ENCODE peak calls at places on chromosomes 2 and 18, in nine cellular contexts. N is CD8-positive, alpha-beta T cell; E is dorsolateral prefrontal cortex; P is foreskin fibroblast; X is astrocyte of the spinal cord; F is GM12865; H is GM20000; S is cardiac fibroblast; B is psoas muscle. J is an unnamed sample.
A peak's percentile ranks its signal among the peaks of the same experiment; 100 is the strongest.

GRCh38 chr2:22281033-22281432 is 1103.9 kb upstream of the KLHL29 start:
- DNase-seq in N (no peak), E (no peak), P (peak; percentile 0), X (peak; percentile 12), F (no peak), H (no peak), S (peak; percentile 76), B (no peak), J (no peak)

GRCh38 chr2:103526757-103527156 is 764.9 kb downstream of the TMEM182 start:
- DNase-seq in N (no peak), E (no peak), P (no peak), X (no peak), F (no peak), H (no peak), S (no peak), B (no peak), J (no peak)

GRCh38 chr2:219611866-219612604 is 14.4 kb downstream of the STK11IP start:
- DNase-seq in N (no peak), E (no peak), P (no peak), X (no peak), F (no peak), H (no peak), S (no peak), B (no peak), J (no peak)

GRCh38 chr2:235358981-235359471 is 134.8 kb upstream of the AGAP1 start:
- DNase-seq in N (no peak), E (no peak), P (no peak), X (peak; percentile 60), F (no peak), H (no peak), S (no peak), B (no peak), J (no peak)

GRCh38 chr2:189285962-189286648 is 106.5 kb upstream of the COL5A2 start:
- DNase-seq in N (no peak), E (no peak), P (peak; percentile 86), X (peak; percentile 96), F (no peak), H (no peak), S (peak; percentile 95), B (no peak), J (no peak)

GRCh38 chr2:149885468-149885867 is 297.9 kb upstream of the MMADHC start:
- DNase-seq in N (no peak), E (no peak), P (peak; percentile 36), X (peak; percentile 52), F (no peak), H (no peak), S (no peak), B (no peak), J (no peak)

GRCh38 chr18:39636931-39637330 is 2071.3 kb upstream of the CELF4 start:
- DNase-seq in N (no peak), E (no peak), P (no peak), X (no peak), F (no peak), H (no peak), S (no peak), B (no peak), J (no peak)

GRCh38 chr18:6683112-6683876 is 46.2 kb upstream of the ARHGAP28 start:
- DNase-seq in N (no peak), E (no peak), P (no peak), X (no peak), F (no peak), H (no peak), S (no peak), B (no peak), J (no peak)

GRCh38 chr2:24304098-24304497 is 56.2 kb downstream of the ITSN2 start:
- DNase-seq in N (no peak), E (no peak), P (peak; percentile 91), X (peak; percentile 71), F (no peak), H (no peak), S (peak; percentile 94), B (peak; percentile 90), J (no peak)

GRCh38 chr2:53786371-53787254 is at the start of the genes ASB3 and ERLEC1:
- DNase-seq in N (peak; percentile 89), E (peak; percentile 96), P (peak; percentile 94), X (peak; percentile 92), F (peak; percentile 92), H (peak; percentile 88), S (peak; percentile 86), B (peak; percentile 95), J (peak; percentile 90)

GRCh38 chr2:11683966-11684365 is 14.0 kb upstream of the NTSR2 start:
- DNase-seq in N (no peak), E (no peak), P (no peak), X (no peak), F (no peak), H (no peak), S (no peak), B (no peak), J (no peak)

GRCh38 chr2:3476386-3477033 is 42.8 kb downstream of the ADI1 start:
- DNase-seq in N (no peak), E (peak; percentile 69), P (peak; percentile 85), X (peak; percentile 59), F (no peak), H (no peak), S (peak; percentile 20), B (peak; percentile 59), J (no peak)

GRCh38 chr2:109487237-109487869 is 126.4 kb downstream of the SEPTIN10 start:
- DNase-seq in N (no peak), E (no peak), P (peak; percentile 85), X (peak; percentile 83), F (no peak), H (no peak), S (peak; percentile 26), B (no peak), J (no peak)

GRCh38 chr18:57660961-57661360 is 39.3 kb upstream of the NARS1 start:
- DNase-seq in N (no peak), E (no peak), P (peak; percentile 58), X (peak; percentile 58), F (no peak), H (no peak), S (peak; percentile 51), B (no peak), J (no peak)

GRCh38 chr18:57670046-57670445 is 48.4 kb upstream of the NARS1 start:
- DNase-seq in N (no peak), E (no peak), P (no peak), X (no peak), F (no peak), H (no peak), S (no peak), B (no peak), J (no peak)

GRCh38 chr18:57668021-57668420 is 46.4 kb upstream of the NARS1 start:
- DNase-seq in N (no peak), E (no peak), P (no peak), X (no peak), F (no peak), H (no peak), S (no peak), B (no peak), J (no peak)

GRCh38 chr18:57664600-57665165 is 43.0 kb upstream of the NARS1 start:
- DNase-seq in N (no peak), E (no peak), P (no peak), X (no peak), F (no peak), H (no peak), S (no peak), B (no peak), J (no peak)

GRCh38 chr18:57666818-57667497 is 45.3 kb upstream of the NARS1 start:
- DNase-seq in N (no peak), E (no peak), P (peak; percentile 90), X (no peak), F (no peak), H (no peak), S (peak; percentile 69), B (no peak), J (no peak)
- TF ChIP-seq CTCF in N (no peak), E (no peak), P (no peak), X (no peak), F (no peak), H (no peak), S (no peak), B (no peak), J (no peak)

GRCh38 chr2:82023710-82024109 is 1719.2 kb upstream of the LRRTM1 start:
- DNase-seq in N (no peak), E (no peak), P (no peak), X (no peak), F (no peak), H (no peak), S (no peak), B (no peak), J (no peak)
- TF ChIP-seq CTCF in N (no peak), E (no peak), P (no peak), X (no peak), F (no peak), H (no peak), S (no peak), B (no peak), J (peak; percentile 36)

GRCh38 chr2:70620020-70620419 is 66.4 kb upstream of the TGFA start:
- DNase-seq in N (no peak), E (no peak), P (no peak), X (no peak), F (no peak), H (no peak), S (no peak), B (no peak), J (no peak)

GRCh38 chr2:70615222-70615621 is 61.6 kb upstream of the TGFA start:
- DNase-seq in N (no peak), E (no peak), P (no peak), X (no peak), F (no peak), H (no peak), S (no peak), B (no peak), J (no peak)

GRCh38 chr2:70616168-70616694 is 62.6 kb upstream of the TGFA start:
- DNase-seq in N (no peak), E (no peak), P (no peak), X (no peak), F (no peak), H (no peak), S (no peak), B (no peak), J (no peak)

GRCh38 chr2:70613510-70613909 is 59.9 kb upstream of the TGFA start:
- DNase-seq in N (no peak), E (no peak), P (no peak), X (no peak), F (no peak), H (no peak), S (no peak), B (no peak), J (no peak)

DNA sequence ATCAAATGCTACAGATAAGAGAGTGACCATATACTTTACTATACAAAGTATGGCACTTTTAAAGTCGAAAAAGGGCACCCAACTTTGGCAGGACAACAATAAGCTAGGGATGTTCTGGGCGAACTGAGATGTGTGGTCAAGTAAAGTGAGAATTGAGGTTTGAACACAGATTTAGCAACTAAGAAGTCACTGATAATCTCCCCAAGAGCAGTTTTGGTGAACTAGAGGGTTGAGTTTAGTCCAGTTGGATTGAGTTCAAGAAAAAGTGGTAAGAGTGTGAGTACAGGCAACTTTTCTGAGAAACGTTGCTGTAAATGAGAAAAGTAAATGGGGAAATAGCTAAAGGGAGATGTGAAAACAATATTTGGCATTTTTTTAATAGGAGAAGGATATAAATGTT is 65.5 kb upstream of the TGFA start:
- DNase-seq in N (no peak), E (no peak), P (no peak), X (no peak), F (no peak), H (no peak), S (no peak), B (no peak), J (no peak)
- TF ChIP-seq CTCF in N (no peak), E (no peak), P (no peak), X (no peak), F (no peak), H (no peak), S (no peak), B (no peak), J (no peak)

GRCh38 chr2:217282531-217282930 is 422.7 kb upstream of the TNP1 start:
- DNase-seq in N (no peak), E (no peak), P (no peak), X (no peak), F (no peak), H (no peak), S (no peak), B (no peak), J (no peak)
- TF ChIP-seq CTCF in N (no peak), E (no peak), P (no peak), X (no peak), F (no peak), H (no peak), S (no peak), B (no peak), J (no peak)